ENCODE peak calls at places on chromosomes 13 and 19, in four cellular contexts. G is GM12878, L is K562, C is HL-60. Q is an unnamed sample.

GRCh38 chr13:54591540-54591939 is 1562.9 kb downstream of the OLFM4 start:
- DNase-seq in C (no peak), G (no peak), L (no peak), Q (no peak)

GRCh38 chr13:110396913-110397379 is 89.9 kb downstream of the COL4A2 start:
- DNase-seq in G (no peak), C (no peak), L (no peak), Q (no peak)

GRCh38 chr19:43768273-43769050 is 12.3 kb downstream of the KCNN4 start:
- DNase-seq in L (no peak), G (no peak), C (peak), Q (no peak)

GRCh38 chr19:38145627-38146026 is 78.4 kb downstream of the DPF1 start:
- DNase-seq in G (no peak), C (no peak), L (no peak), Q (no peak)

GRCh38 chr19:4130635-4131438 is 6.9 kb upstream of the MAP2K2 start:
- DNase-seq in C (no peak), G (no peak), L (peak), Q (no peak)

GRCh38 chr13:29799041-29799440 is 51.4 kb downstream of the UBL3 start:
- DNase-seq in G (no peak), C (no peak), L (no peak), Q (no peak)

GRCh38 chr13:67557642-67558241 is 327.6 kb upstream of the PCDH9 start:
- DNase-seq in G (no peak), L (no peak), C (peak), Q (no peak)

GRCh38 chr13:20160346-20161274 is at the start of gene GJA3:
- DNase-seq in C (peak), G (no peak), L (peak), Q (peak)

GRCh38 chr13:61463027-61463426 is 47.4 kb upstream of the PCDH20 start:
- DNase-seq in G (no peak), L (no peak), C (no peak), Q (no peak)

GRCh38 chr13:23752111-23753001 is 136.8 kb downstream of the MIPEP start:
- DNase-seq in L (no peak), G (peak), C (no peak), Q (no peak)

GRCh38 chr19:48249502-48250014 is 6.2 kb downstream of the CARD8 start:
- DNase-seq in C (peak), L (no peak), G (peak), Q (no peak)

GRCh38 chr13:51136276-51136980 is 25.4 kb upstream of the C13orf42 start:
- DNase-seq in L (no peak), C (no peak), G (no peak), Q (no peak)

GRCh38 chr19:18589380-18590272 is 1.0 kb downstream of the REX1BD start:
- DNase-seq in C (no peak), G (no peak), L (peak), Q (no peak)

GRCh38 chr13:25170554-25171107 is 1.5 kb downstream of the AMER2 start:
- DNase-seq in C (no peak), L (no peak), G (no peak), Q (peak)

GRCh38 chr13:50156140-50156539 is 140.9 kb downstream of the KCNRG start:
- DNase-seq in C (no peak), G (no peak), L (no peak), Q (no peak)

GRCh38 chr19:39325778-39326680 is 5.4 kb upstream of the LRFN1 start:
- DNase-seq in C (no peak), G (no peak), L (peak), Q (no peak)

GRCh38 chr13:51643114-51643881 is 59.0 kb downstream of the WDFY2 start:
- DNase-seq in G (no peak), C (peak), L (no peak), Q (no peak)

GRCh38 chr13:67574320-67575233 is 344.4 kb upstream of the PCDH9 start:
- DNase-seq in C (no peak), G (no peak), L (no peak), Q (no peak)

GRCh38 chr13:71879129-71879535 is 12.1 kb upstream of the DACH1 start:
- DNase-seq in G (no peak), L (no peak), C (no peak), Q (no peak)

GRCh38 chr19:22422220-22422619 is at the start of gene ZNF98:
- DNase-seq in L (no peak), C (no peak), G (no peak), Q (no peak)

GRCh38 chr13:51806571-51806970 is 2.6 kb upstream of the DHRS12 start:
- DNase-seq in C (no peak), L (peak), G (no peak), Q (no peak)

GRCh38 chr13:42612021-42612765 is 38.2 kb downstream of the TNFSF11 start:
- DNase-seq in C (no peak), L (no peak), G (no peak), Q (no peak)

GRCh38 chr19:14113762-14114414 is 3.7 kb downstream of the PRKACA start:
- DNase-seq in G (no peak), L (peak), C (peak), Q (no peak)

GRCh38 chr13:34256236-34256635 is 438.3 kb downstream of the RFC3 start:
- DNase-seq in G (no peak), L (no peak), C (no peak), Q (no peak)

GRCh38 chr13:59641758-59642157 is 522.0 kb downstream of the DIAPH3 start:
- DNase-seq in C (no peak), G (no peak), L (no peak), Q (no peak)

GRCh38 chr13:110012102-110012739 is 225.8 kb upstream of the IRS2 start:
- DNase-seq in G (no peak), C (no peak), L (no peak), Q (no peak)

GRCh38 chr13:48804836-48805601 is 151.3 kb downstream of the CYSLTR2 start:
- DNase-seq in C (no peak), L (no peak), G (no peak), Q (no peak)

GRCh38 chr13:46086985-46087384 is 17.8 kb downstream of the CPB2 start:
- DNase-seq in C (no peak), G (no peak), L (no peak), Q (no peak)

GRCh38 chr13:46085737-46086136 is 19.1 kb downstream of the CPB2 start:
- DNase-seq in L (no peak), G (no peak), C (no peak), Q (no peak)

GRCh38 chr13:46086421-46086922 is 18.4 kb downstream of the CPB2 start:
- DNase-seq in G (no peak), L (no peak), C (no peak), Q (no peak)

GRCh38 chr13:46089213-46089612 is 15.6 kb downstream of the CPB2 start:
- DNase-seq in G (no peak), L (no peak), C (no peak), Q (no peak)

DNA sequence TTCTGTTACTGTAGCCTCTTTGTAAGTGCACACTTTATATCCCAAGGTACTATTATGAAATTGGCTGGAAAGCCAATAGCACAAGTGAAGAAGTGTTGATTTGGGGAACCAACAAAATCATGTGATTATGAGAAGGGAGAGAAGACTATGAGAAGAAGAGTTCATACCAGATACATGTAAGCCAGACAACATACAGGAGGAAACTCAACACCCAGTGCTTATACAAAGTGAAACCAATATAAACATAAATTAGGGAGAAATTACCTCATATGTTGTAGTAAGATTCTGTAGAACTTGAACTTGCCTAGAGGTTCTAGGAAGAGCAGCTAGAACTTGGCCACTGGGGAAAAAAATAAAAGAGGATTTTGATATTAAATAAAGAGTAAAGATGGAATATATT is 17.4 kb downstream of the CPB2 start:
- DNase-seq in C (no peak), G (no peak), L (no peak), Q (no peak)
- TF ChIP-seq SPI1 in C (no peak), G (no peak), L (no peak), Q (no peak)

GRCh38 chr19:11798391-11799296 is at the start of gene ZNF491:
- DNase-seq in G (no peak), L (peak), C (no peak), Q (peak)

GRCh38 chr19:11792942-11793341 is 5.4 kb upstream of the ZNF491 start:
- DNase-seq in L (no peak), G (no peak), C (no peak), Q (no peak)

DNA sequence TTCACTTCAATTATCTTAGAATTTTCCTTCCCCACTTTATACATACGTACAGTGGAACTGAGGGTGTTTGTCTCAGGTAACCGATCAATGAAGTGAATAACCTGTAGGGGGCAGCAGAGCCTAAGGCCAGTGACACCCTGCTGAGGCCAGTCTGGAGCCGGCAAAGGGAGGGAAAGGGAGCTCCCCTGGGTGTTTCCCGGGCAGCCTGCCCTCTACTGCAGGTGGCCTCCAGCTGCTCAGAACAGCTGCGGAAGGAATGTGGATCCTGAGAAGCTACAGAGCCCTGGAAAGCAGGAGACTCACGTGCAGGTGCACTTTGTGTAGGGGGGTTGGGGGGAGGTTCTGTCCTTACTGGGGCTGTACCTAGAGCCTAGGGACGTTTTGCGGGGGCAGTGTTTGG is 832 bp upstream of the ZNF491 start:
- DNase-seq in C (no peak), L (peak), G (peak), Q (peak)
- TF ChIP-seq POLR2AphosphoS5 in C (no peak), L (no peak), G (no peak), Q (no peak)

GRCh38 chr13:56198350-56198749 is 942.4 kb upstream of the PRR20A start:
- DNase-seq in L (no peak), C (no peak), G (no peak), Q (no peak)

DNA sequence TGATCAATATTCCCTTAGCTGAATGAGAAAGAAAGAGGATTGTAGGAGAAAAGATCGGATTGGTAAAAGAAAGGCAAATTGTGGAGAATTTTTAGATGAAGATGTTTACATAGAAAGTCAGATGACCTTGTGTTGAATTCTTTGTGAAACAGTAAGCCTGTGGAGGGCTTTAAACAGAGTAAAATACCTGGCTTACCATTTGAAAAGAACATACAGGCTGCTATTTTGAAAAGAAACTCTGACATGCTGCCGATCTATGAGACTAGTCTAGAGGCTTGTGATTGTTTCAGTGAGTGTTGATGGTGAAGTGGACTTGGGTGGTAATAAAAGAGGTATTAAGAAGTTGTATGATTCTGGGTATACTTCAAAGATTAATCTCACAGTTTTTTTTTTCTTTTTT is 938.9 kb upstream of the PRR20A start:
- DNase-seq in L (no peak), C (no peak), G (no peak), Q (no peak)
- TF ChIP-seq SPI1 in L (no peak), C (no peak), G (no peak), Q (no peak)

GRCh38 chr19:52993342-52994178 is 20.2 kb upstream of the ERVV-1 start:
- DNase-seq in G (no peak), L (peak), C (peak), Q (peak)
- TF ChIP-seq POLR2AphosphoS5 in G (no peak), L (no peak), C (no peak), Q (no peak)

GRCh38 chr19:35713904-35714440 is 3.8 kb upstream of the KMT2B start:
- DNase-seq in G (no peak), L (no peak), C (no peak), Q (no peak)

GRCh38 chr19:35715355-35715809 is 2.4 kb upstream of the KMT2B start:
- DNase-seq in C (no peak), L (no peak), G (no peak), Q (no peak)

GRCh38 chr19:35715981-35716734 is 1.6 kb upstream of the KMT2B start:
- DNase-seq in C (no peak), L (peak), G (no peak), Q (no peak)

GRCh38 chr19:35712910-35713845 is 4.6 kb upstream of the KMT2B start:
- DNase-seq in L (peak), G (peak), C (no peak), Q (peak)

GRCh38 chr19:35714601-35715354 is 3.0 kb upstream of the KMT2B start:
- DNase-seq in G (no peak), C (no peak), L (no peak), Q (no peak)
- TF ChIP-seq SPI1 in G (no peak), C (no peak), L (no peak), Q (no peak)

GRCh38 chr19:46967578-46968018 is 52.0 kb upstream of the NPAS1 start:
- DNase-seq in L (no peak), G (no peak), C (no peak), Q (no peak)
- TF ChIP-seq POLR2AphosphoS5 in L (no peak), G (no peak), C (no peak), Q (no peak)

DNA sequence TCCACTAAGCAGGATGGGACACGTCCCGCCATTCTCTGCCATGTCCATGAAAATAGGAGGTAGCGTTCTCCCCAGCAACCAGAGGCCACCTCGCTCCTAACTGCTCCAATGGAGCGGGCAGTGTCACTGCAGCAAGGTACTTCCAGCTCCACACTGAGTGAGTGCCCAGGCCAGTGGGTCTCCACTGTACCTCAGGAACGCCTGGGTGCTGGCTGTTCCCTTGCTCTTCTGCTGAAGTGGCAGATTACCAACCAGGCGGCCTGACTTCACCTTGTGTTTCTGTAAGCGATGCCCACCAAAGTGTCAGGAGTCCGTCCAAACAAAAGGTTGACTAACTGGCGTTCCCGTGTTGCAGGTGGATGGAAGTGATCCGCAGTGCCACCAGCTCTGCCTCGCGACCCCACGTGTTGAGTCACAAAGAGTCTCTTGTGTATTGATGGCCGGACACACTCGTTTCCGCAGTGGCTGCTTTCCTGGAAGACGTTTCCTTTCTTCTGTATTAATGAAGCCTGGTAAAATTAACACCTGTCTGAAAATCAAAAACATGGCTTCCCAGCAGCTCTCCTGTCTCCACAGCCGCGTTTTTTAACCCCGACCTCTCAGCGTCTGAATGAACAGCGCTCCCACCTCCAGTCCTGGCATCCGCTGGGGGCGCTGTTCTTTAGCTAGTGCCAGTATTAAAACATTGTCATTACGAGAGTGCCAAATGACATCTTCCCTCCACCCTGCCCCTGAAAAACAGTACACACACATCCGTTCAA is 128.8 kb downstream of the STK24 start:
- DNase-seq in C (no peak), L (peak), G (no peak), Q (no peak)
- TF ChIP-seq SPI1 in C (no peak), L (no peak), G (no peak), Q (no peak)